ENCODE peak calls at places on chromosomes 1 and 21, in four cellular contexts. W, Y, M and H are unnamed samples.

GRCh38 chr1:205072286-205072685 is 12.0 kb downstream of the TMEM81 start:
- DNase-seq in W (no peak), Y (no peak), M (no peak), H (no peak)

GRCh38 chr1:34610063-34610462 is 144.8 kb upstream of the GJB5 start:
- DNase-seq in Y (no peak), W (no peak), M (no peak), H (no peak)

GRCh38 chr1:230167419-230167852 is 100.4 kb downstream of the GALNT2 start:
- DNase-seq in M (no peak), Y (peak), W (no peak), H (no peak)

GRCh38 chr1:80218112-80218511 is 1211.6 kb upstream of the ADGRL4 start:
- DNase-seq in Y (peak), M (peak), W (no peak), H (no peak)

GRCh38 chr1:213448360-213448759 is 397.3 kb downstream of the RPS6KC1 start:
- DNase-seq in Y (no peak), W (no peak), M (no peak), H (no peak)

GRCh38 chr1:45423907-45424678 is 66.9 kb downstream of the TESK2 start:
- DNase-seq in W (no peak), Y (no peak), M (no peak), H (no peak)

GRCh38 chr21:27571706-27572105 is 604.8 kb upstream of the ADAMTS5 start:
- DNase-seq in W (no peak), M (peak), Y (peak), H (no peak)

GRCh38 chr1:46064708-46065107 is 67.7 kb downstream of the PIK3R3 start:
- DNase-seq in W (no peak), M (no peak), Y (no peak), H (no peak)

GRCh38 chr1:30908886-30909777 is 574 bp upstream of the SDC3 start:
- DNase-seq in W (no peak), Y (no peak), M (no peak), H (no peak)

DNA sequence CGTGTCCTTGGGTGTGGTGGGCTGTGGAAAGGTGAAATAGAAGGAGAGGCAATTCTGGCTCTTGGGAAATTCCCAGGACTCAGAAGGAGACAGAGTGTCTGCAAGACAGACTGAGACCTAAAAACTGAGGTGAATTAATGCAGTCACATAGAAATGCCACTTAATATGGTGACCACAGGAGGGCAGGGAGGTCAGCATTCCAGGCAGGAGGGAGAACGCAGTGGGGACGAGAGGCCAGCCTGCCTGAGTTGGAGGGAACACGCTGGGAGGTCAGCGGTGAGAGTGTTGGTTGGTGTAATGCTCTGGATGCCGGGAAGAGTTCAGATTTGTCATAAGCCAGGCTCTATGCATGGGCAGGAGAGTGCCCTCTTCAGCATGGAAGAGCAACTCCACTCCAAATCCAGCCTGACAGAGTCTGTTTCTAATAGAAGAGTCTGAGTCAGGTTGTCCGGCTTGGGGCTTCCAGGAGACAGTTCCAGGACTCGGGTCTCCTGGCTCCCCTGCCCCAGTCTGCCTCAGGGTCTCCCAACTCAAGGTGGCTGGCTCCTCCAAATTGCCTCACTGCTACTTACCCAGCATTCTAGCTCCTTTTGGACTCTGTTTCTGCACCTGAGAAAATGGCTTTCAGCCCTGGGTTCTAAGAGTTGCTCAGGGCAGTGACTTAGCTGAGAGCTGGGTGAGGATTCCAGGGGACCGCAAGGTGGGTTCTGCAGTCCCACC is 5.7 kb upstream of the IGFN1 start:
- DNase-seq in Y (peak), W (peak), M (peak), H (no peak)
- TF ChIP-seq CTCF in Y (peak), W (peak), M (peak), H (no peak)

GRCh38 chr1:22654692-22655091 is 1.7 kb downstream of the C1QB start:
- DNase-seq in M (no peak), Y (no peak), W (no peak), H (no peak)
- TF ChIP-seq CTCF in M (peak), Y (no peak), W (no peak), H (peak)

GRCh38 chr1:55478742-55479141 is 263.6 kb upstream of the USP24 start:
- DNase-seq in M (no peak), Y (peak), W (no peak), H (no peak)
- TF ChIP-seq CTCF in M (peak), Y (peak), W (no peak), H (no peak)

DNA sequence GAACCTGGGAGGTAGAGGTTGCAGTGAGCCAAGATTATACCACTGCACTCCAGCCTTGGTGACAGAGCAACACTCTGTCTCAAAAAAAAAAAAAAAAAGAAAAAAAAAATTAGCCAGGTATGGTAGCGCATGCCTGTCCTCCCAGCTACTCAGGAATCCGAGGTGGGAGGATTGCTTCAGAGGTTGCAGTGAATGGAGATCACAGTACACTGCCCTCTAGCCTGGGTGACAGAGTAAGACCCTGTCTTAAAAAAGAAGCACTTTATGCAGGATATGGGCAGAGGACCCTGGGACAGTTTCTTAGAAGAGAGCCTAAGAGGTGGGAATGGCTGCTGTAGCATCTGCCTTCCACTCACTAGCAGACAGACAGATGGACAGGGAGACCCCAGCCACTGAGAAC is 23.0 kb downstream of the IQGAP3 start:
- DNase-seq in M (no peak), W (no peak), Y (no peak), H (no peak)
- TF ChIP-seq CTCF in M (no peak), W (no peak), Y (no peak), H (no peak)

GRCh38 chr1:61079898-61080336 is 2.4 kb upstream of the NFIA start:
- DNase-seq in M (peak), Y (peak), W (peak), H (peak)
- TF ChIP-seq CTCF in M (peak), Y (peak), W (peak), H (no peak)

GRCh38 chr1:2525896-2526823 is at the start of gene PANK4:
- DNase-seq in Y (peak), M (peak), W (peak), H (peak)
- TF ChIP-seq CTCF in Y (no peak), M (no peak), W (no peak), H (no peak)

DNA sequence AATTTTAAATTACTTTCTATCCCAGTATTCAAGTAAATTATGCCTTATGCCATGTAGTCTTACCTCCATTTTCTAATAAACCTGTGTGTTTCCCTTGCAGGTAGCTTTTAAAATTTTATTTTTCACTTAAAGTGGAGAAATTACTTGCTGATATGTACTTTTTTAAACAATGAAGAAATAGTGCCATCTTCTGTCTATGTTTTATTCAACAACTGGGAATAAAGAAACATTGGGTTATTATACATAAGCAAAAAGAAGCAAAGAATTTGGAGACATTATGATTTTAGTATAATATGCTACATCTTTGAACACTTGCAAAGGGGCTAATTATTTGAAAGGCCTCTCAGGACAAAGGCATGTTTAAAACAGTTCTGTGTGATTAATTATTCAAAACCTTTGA is 1912.9 kb downstream of the MRPL39 start:
- DNase-seq in Y (no peak), M (no peak), W (no peak), H (no peak)
- TF ChIP-seq CTCF in Y (no peak), M (no peak), W (no peak), H (no peak)

DNA sequence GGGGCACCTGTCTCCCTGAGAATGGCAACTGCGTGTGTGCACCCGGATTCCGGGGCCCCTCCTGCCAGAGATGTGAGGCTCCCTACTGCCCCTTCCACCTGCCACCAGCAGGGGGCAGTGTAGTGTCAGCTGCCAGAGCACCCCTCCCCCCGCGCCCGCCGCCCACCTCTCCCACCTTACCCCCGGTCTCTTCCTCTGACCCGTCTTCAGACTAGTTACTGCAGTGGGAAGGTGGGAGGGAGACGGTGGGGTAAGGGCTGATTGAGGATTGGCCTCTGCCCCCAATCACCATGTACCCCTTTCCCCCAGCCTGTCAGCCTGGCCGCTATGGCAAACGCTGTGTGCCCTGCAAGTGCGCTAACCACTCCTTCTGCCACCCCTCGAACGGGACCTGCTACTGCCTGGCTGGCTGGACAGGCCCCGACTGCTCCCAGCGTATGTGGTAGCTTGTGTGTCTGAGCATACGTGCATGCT is 10.1 kb upstream of the LRRC71 start:
- DNase-seq in W (no peak), M (no peak), Y (peak), H (no peak)
- TF ChIP-seq CTCF in W (peak), M (peak), Y (peak), H (peak)

DNA sequence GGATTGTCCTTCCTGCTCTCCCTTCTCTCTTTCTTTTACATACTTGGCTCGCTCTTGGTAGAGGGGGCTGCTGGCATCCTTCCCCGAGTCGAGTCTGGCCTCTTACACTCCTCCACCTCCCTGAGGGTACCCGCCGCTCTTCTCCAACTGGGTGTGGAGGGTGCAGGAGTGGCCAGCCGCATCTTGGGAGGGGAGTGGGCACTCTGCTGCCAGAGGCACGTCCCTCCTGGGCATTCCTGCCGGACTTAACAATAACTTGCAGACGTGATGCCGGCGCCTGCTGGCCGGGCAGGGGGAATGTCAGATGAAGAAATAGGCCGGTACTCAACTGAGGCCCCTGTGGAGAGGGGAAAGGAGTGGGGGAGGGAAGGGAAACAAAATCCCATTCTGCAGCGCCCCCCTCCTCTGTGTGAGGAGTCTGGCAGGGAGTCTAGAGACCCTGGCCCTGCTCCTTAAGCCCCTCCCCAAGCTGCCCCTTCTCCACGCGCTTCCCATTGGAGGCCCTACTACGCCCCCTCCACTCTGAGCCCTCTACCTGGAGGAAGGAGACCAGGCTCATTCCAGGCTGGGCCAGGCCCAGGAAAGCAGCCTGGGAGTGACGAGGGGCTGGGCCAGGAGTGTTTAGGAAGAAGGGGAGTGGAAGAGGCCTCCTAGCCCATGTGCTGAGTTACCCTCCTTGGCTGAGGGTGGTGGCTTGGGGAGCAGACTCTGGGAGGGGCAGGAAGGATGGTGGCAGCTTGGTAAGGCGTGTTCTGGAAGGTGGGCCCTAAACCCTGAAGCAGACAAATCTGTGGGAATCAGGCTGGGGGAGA is 1.8 kb downstream of the ATP2B4 start:
- DNase-seq in Y (peak), W (peak), M (no peak), H (peak)
- TF ChIP-seq CTCF in Y (peak), W (peak), M (peak), H (no peak)

GRCh38 chr1:40979241-40980067 is at the start of gene CTPS1:
- DNase-seq in Y (peak), W (peak), M (peak), H (peak)
- TF ChIP-seq CTCF in Y (no peak), W (no peak), M (peak), H (no peak)